ENCODE peak calls at places on chromosomes 3 and 15, in ten cellular contexts. A is HEK293T; J is epithelial cell of prostate; S is DMS79; O is CD8-positive, alpha-beta memory T cell; C is anterior cingulate cortex; Y is stimulated activated naive CD8-positive, alpha-beta T cell treated with anti-CD3 and anti-CD28 coated beads, Interleukin-15, amount 100 ng/mL, for 72 hours; W is stimulated activated CD8-positive, alpha-beta memory T cell treated with anti-CD3 and anti-CD28 coated beads, Interleukin-15, amount 100 ng/mL, for 48 hours; V is nephron progenitor cell; P is PC-3. I is an unnamed sample.

GRCh38 chr15:79180318-79180717 is 89.7 kb upstream of the RASGRF1 start:
- DNase-seq in A (no peak), J (no peak), S (no peak), O (no peak), C (no peak), Y (no peak), W (no peak), V (no peak), P (no peak), I (no peak)

GRCh38 chr15:71060983-71061382 is 54.3 kb upstream of the THSD4 start:
- DNase-seq in A (no peak), J (no peak), S (no peak), O (no peak), C (no peak), Y (no peak), W (no peak), V (no peak), P (no peak), I (no peak)

GRCh38 chr3:148930785-148931184 is 60.6 kb upstream of the GYG1 start:
- DNase-seq in A (no peak), J (no peak), S (no peak), O (no peak), C (no peak), Y (no peak), W (no peak), V (no peak), P (peak; percentile 67), I (no peak)

GRCh38 chr3:49841126-49841525 is 15.2 kb downstream of the TRAIP start:
- DNase-seq in A (peak; percentile 31), J (no peak), S (no peak), O (no peak), C (no peak), Y (peak; percentile 28), W (no peak), V (peak; percentile 26), P (peak; percentile 38), I (peak; percentile 57)

GRCh38 chr15:76108021-76108723 is 48.4 kb downstream of the TMEM266 start:
- DNase-seq in A (no peak), J (no peak), S (no peak), O (no peak), C (peak; percentile 7), Y (no peak), W (no peak), V (no peak), P (no peak), I (peak; percentile 25)

GRCh38 chr3:5198313-5198677 is 10.8 kb downstream of the EDEM1 start:
- DNase-seq in A (no peak), J (no peak), S (no peak), O (no peak), C (no peak), Y (no peak), W (no peak), V (no peak), P (no peak), I (no peak)

GRCh38 chr3:125644036-125645025 is 49.0 kb upstream of the OSBPL11 start:
- DNase-seq in A (no peak), J (no peak), S (no peak), O (no peak), C (no peak), Y (no peak), W (no peak), V (no peak), P (no peak), I (no peak)

GRCh38 chr3:130515755-130516154 is 1.2 kb upstream of the COL6A6 start:
- DNase-seq in A (no peak), J (no peak), S (no peak), O (no peak), C (no peak), Y (no peak), W (no peak), V (no peak), P (peak; percentile 7), I (no peak)

GRCh38 chr3:164486150-164486549 is 592.1 kb downstream of the SI start:
- DNase-seq in A (no peak), J (no peak), S (no peak), O (no peak), C (no peak), Y (no peak), W (no peak), V (no peak), P (no peak), I (no peak)

GRCh38 chr15:37856109-37856508 is 78.3 kb upstream of the TMCO5A start:
- DNase-seq in A (no peak), J (no peak), S (no peak), O (no peak), C (no peak), Y (no peak), W (no peak), V (no peak), P (no peak), I (no peak)

GRCh38 chr3:128280466-128281455 is 127.5 kb downstream of the EEFSEC start:
- DNase-seq in A (no peak), J (no peak), S (no peak), O (no peak), C (no peak), Y (no peak), W (no peak), V (no peak), P (no peak), I (peak; percentile 75)

GRCh38 chr3:58383904-58384303 is 49.7 kb downstream of the PDHB start:
- DNase-seq in A (no peak), J (peak; percentile 91), S (peak; percentile 64), O (no peak), C (peak; percentile 42), Y (no peak), W (no peak), V (no peak), P (peak; percentile 99), I (no peak)

GRCh38 chr3:128348805-128349531 is 117.7 kb downstream of the DNAJB8 start:
- DNase-seq in A (no peak), J (no peak), S (no peak), O (no peak), C (no peak), Y (no peak), W (no peak), V (peak; percentile 29), P (peak; percentile 14), I (peak; percentile 38)

GRCh38 chr3:123499316-123499715 is 50.4 kb upstream of the ADCY5 start:
- DNase-seq in A (no peak), J (no peak), S (no peak), O (no peak), C (no peak), Y (no peak), W (no peak), V (no peak), P (no peak), I (no peak)

GRCh38 chr3:10505791-10506585 is 602 bp upstream of the ATP2B2 start:
- DNase-seq in A (no peak), J (no peak), S (peak; percentile 2), O (no peak), C (no peak), Y (no peak), W (no peak), V (no peak), P (no peak), I (no peak)

GRCh38 chr3:52531636-52532516 is 1.8 kb downstream of the NT5DC2 start:
- DNase-seq in A (no peak), J (no peak), S (no peak), O (no peak), C (no peak), Y (no peak), W (no peak), V (no peak), P (no peak), I (no peak)

GRCh38 chr15:73015493-73015892 is 36.8 kb upstream of the NEO1 start:
- DNase-seq in A (peak; percentile 31), J (no peak), S (no peak), O (no peak), C (no peak), Y (no peak), W (no peak), V (no peak), P (no peak), I (peak; percentile 23)

GRCh38 chr15:90099868-90100854 is 2.1 kb downstream of the IDH2 start:
- DNase-seq in A (no peak), J (no peak), S (no peak), O (no peak), C (peak; percentile 51), Y (no peak), W (no peak), V (no peak), P (no peak), I (no peak)

GRCh38 chr3:175571096-175571495 is 712.0 kb downstream of the NAALADL2 start:
- DNase-seq in A (no peak), J (no peak), S (no peak), O (no peak), C (no peak), Y (no peak), W (no peak), V (no peak), P (no peak), I (no peak)

GRCh38 chr3:11415099-11415498 is 142.9 kb downstream of the ATG7 start:
- DNase-seq in A (no peak), J (no peak), S (no peak), O (no peak), C (no peak), Y (no peak), W (no peak), V (no peak), P (no peak), I (no peak)

GRCh38 chr15:85727068-85727467 is 67.7 kb downstream of the KLHL25 start:
- DNase-seq in A (no peak), J (no peak), S (no peak), O (no peak), C (no peak), Y (no peak), W (no peak), V (no peak), P (no peak), I (no peak)

GRCh38 chr3:122973893-122974615 is 53.5 kb downstream of the SEMA5B start:
- DNase-seq in A (no peak), J (no peak), S (no peak), O (no peak), C (no peak), Y (no peak), W (no peak), V (no peak), P (no peak), I (no peak)

GRCh38 chr3:129046037-129046731 is 14.4 kb upstream of the GP9 start:
- DNase-seq in A (no peak), J (no peak), S (no peak), O (no peak), C (no peak), Y (no peak), W (no peak), V (no peak), P (no peak), I (peak; percentile 84)

GRCh38 chr3:134079111-134079531 is 49.4 kb upstream of the SLCO2A1 start:
- DNase-seq in A (no peak), J (no peak), S (no peak), O (no peak), C (no peak), Y (no peak), W (no peak), V (no peak), P (peak; percentile 39), I (no peak)

GRCh38 chr3:17025594-17026139 is 140.9 kb downstream of the PLCL2 start:
- DNase-seq in A (no peak), J (no peak), S (no peak), O (no peak), C (no peak), Y (peak; percentile 60), W (peak; percentile 19), V (no peak), P (no peak), I (no peak)

GRCh38 chr3:42780892-42781700 is 8.0 kb upstream of the CCDC13 start:
- DNase-seq in A (peak; percentile 65), J (no peak), S (peak; percentile 32), O (no peak), C (no peak), Y (no peak), W (no peak), V (peak; percentile 38), P (peak; percentile 92), I (peak; percentile 68)

GRCh38 chr3:141060287-141060686 is 9.1 kb downstream of the SPSB4 start:
- DNase-seq in A (no peak), J (no peak), S (no peak), O (no peak), C (no peak), Y (no peak), W (no peak), V (no peak), P (no peak), I (no peak)

GRCh38 chr15:95822946-95823345 is 507.6 kb upstream of the NR2F2 start:
- DNase-seq in A (no peak), J (no peak), S (no peak), O (no peak), C (no peak), Y (no peak), W (no peak), V (no peak), P (no peak), I (no peak)

I was measured in iPS-NIHi11.